ENCODE peak calls at places on chromosomes 1 and 21, in nine cellular contexts. N is nephron progenitor cell, B is tibial nerve, J is HS-5, Y is hepatic stellate cell, E is HTR-8/SVneo, K is heart right ventricle, O is activated T-cell treated with anti-CD3 and anti-CD28 coated beads for 1 hour, U is posterior vena cava. M is an unnamed sample.

GRCh38 chr1:59391216-59392179 is 94.6 kb downstream of the FGGY start:
- DNase-seq in B (no peak), N (no peak), U (no peak), K (no peak), O (no peak), J (no peak), Y (no peak), E (no peak), M (peak)

GRCh38 chr1:94332952-94333351 is 85.2 kb upstream of the ABCD3 start:
- DNase-seq in J (no peak), K (no peak), O (no peak), B (no peak), U (no peak), E (no peak), N (no peak), Y (no peak), M (no peak)

GRCh38 chr1:103583887-103584286 is 12.5 kb downstream of the AMY2B start:
- DNase-seq in O (no peak), B (no peak), K (no peak), U (no peak), E (no peak), Y (no peak), N (no peak), J (no peak), M (no peak)

GRCh38 chr1:168719306-168720111 is 9.5 kb downstream of the DPT start:
- DNase-seq in U (no peak), B (no peak), K (no peak), E (no peak), Y (no peak), J (no peak), N (no peak), O (no peak), M (no peak)

GRCh38 chr1:96934282-96934681 is 212.7 kb downstream of the PTBP2 start:
- DNase-seq in B (no peak), E (no peak), K (no peak), O (no peak), N (no peak), J (no peak), U (no peak), Y (no peak), M (no peak)

GRCh38 chr1:32393832-32394140 is 455 bp downstream of the BSDC1 start:
- DNase-seq in E (no peak), O (peak), U (no peak), N (no peak), B (no peak), K (no peak), J (no peak), Y (no peak), M (no peak)

GRCh38 chr21:14545906-14546480 is at the start of gene SAMSN1:
- DNase-seq in K (no peak), E (no peak), J (no peak), U (no peak), Y (no peak), B (no peak), N (no peak), O (peak), M (no peak)

GRCh38 chr1:59138402-59138801 is 158.5 kb upstream of the FGGY start:
- DNase-seq in O (no peak), Y (no peak), E (no peak), N (no peak), K (no peak), B (no peak), J (no peak), U (no peak), M (no peak)

GRCh38 chr1:8547791-8548190 is 229.9 kb downstream of the SLC45A1 start:
- DNase-seq in B (no peak), J (no peak), E (no peak), K (no peak), U (no peak), O (no peak), Y (no peak), N (no peak), M (no peak)

GRCh38 chr21:23694396-23694795 is 1912.9 kb downstream of the MRPL39 start:
- DNase-seq in B (no peak), O (no peak), Y (no peak), K (no peak), E (no peak), J (no peak), U (no peak), N (no peak), M (no peak)

GRCh38 chr1:231162970-231163830 is 1.3 kb downstream of the TRIM67 start:
- DNase-seq in N (peak), U (no peak), B (no peak), Y (no peak), O (no peak), J (no peak), E (no peak), K (no peak), M (no peak)

GRCh38 chr1:203593723-203594122 is 32.9 kb upstream of the ATP2B4 start:
- DNase-seq in E (no peak), K (no peak), O (peak), J (no peak), Y (no peak), B (no peak), U (no peak), N (no peak), M (peak)

GRCh38 chr1:117412472-117412871 is 45.2 kb downstream of the MAN1A2 start:
- DNase-seq in Y (no peak), B (no peak), J (no peak), N (no peak), U (no peak), K (no peak), E (no peak), O (no peak), M (no peak)

GRCh38 chr1:11188381-11188780 is 774 bp upstream of the ANGPTL7 start:
- DNase-seq in O (no peak), N (no peak), K (no peak), J (no peak), U (no peak), E (no peak), Y (no peak), B (no peak), M (no peak)

GRCh38 chr1:239058190-239058589 is 328.2 kb upstream of the CHRM3 start:
- DNase-seq in K (no peak), N (no peak), Y (no peak), B (no peak), U (no peak), J (no peak), E (no peak), O (no peak), M (no peak)

GRCh38 chr1:200179126-200179780 is 151.7 kb downstream of the NR5A2 start:
- DNase-seq in E (no peak), O (no peak), J (no peak), B (no peak), U (no peak), K (no peak), N (no peak), Y (peak), M (no peak)

GRCh38 chr1:89810880-89811279 is 10.0 kb upstream of the LRRC8D start:
- DNase-seq in N (no peak), B (no peak), U (no peak), K (no peak), Y (no peak), J (no peak), E (no peak), O (no peak), M (no peak)

GRCh38 chr1:86062458-86062857 is 94.1 kb downstream of the COL24A1 start:
- DNase-seq in K (no peak), J (no peak), E (no peak), B (no peak), N (no peak), O (no peak), Y (no peak), U (no peak), M (no peak)

M was measured in SJCRH30.